ENCODE peak calls at places on chromosomes 3 and 15, in five cellular contexts. X, W, F, Z and Y are unnamed samples.
A peak's percentile ranks its signal among the peaks of the same experiment; 100 is the strongest.

GRCh38 chr3:59658236-59658635 is 608.4 kb upstream of the CFAP20DC start:
- DNase-seq in X (no peak), Z (no peak), W (no peak), F (no peak), Y (no peak)

GRCh38 chr3:71226565-71227281 is 356.8 kb downstream of the FOXP1 start:
- DNase-seq in F (no peak), W (no peak), X (no peak), Z (no peak), Y (no peak)

GRCh38 chr3:59726279-59726678 is 676.5 kb upstream of the CFAP20DC start:
- DNase-seq in X (no peak), W (no peak), F (no peak), Z (no peak), Y (no peak)

GRCh38 chr15:89998141-89998661 is 2.9 kb upstream of the ZNF710 start:
- DNase-seq in Z (no peak), W (no peak), X (no peak), F (peak; percentile 46), Y (peak; percentile 60)

GRCh38 chr3:12394516-12395271 is 89.6 kb upstream of the TSEN2 start:
- DNase-seq in W (no peak), X (no peak), Z (no peak), F (no peak), Y (no peak)

GRCh38 chr15:71110800-71111565 is 4.3 kb upstream of the THSD4 start:
- DNase-seq in W (peak; percentile 29), X (no peak), F (no peak), Z (no peak), Y (no peak)

GRCh38 chr15:76340198-76340801 is 3.7 kb downstream of the ISL2 start:
- DNase-seq in Z (peak; percentile 23), W (no peak), F (peak; percentile 67), X (peak; percentile 80), Y (no peak)

GRCh38 chr15:70236306-70237103 is 138.8 kb upstream of the TLE3 start:
- DNase-seq in Z (no peak), W (peak; percentile 43), F (no peak), X (no peak), Y (peak; percentile 80)

GRCh38 chr3:124599779-124600693 is 130.2 kb upstream of the UMPS start:
- DNase-seq in W (no peak), X (no peak), F (peak; percentile 15), Z (peak; percentile 33), Y (no peak)

GRCh38 chr3:194130807-194131589 is 5.0 kb upstream of the HES1 start:
- DNase-seq in Z (peak; percentile 98), W (peak; percentile 43), F (no peak), X (peak; percentile 77), Y (no peak)

GRCh38 chr3:124391774-124392173 is 338.5 kb upstream of the UMPS start:
- DNase-seq in W (no peak), Z (no peak), X (no peak), F (no peak), Y (no peak)

GRCh38 chr15:91890614-91891013 is 37.1 kb downstream of the SLCO3A1 start:
- DNase-seq in X (no peak), W (no peak), F (no peak), Z (no peak), Y (no peak)

GRCh38 chr3:33706056-33706455 is 12.0 kb downstream of the CLASP2 start:
- DNase-seq in W (no peak), Z (no peak), F (no peak), X (no peak), Y (no peak)

GRCh38 chr3:118480101-118480860 is 554.4 kb downstream of the IGSF11 start:
- DNase-seq in X (no peak), W (no peak), Z (peak; percentile 34), F (no peak), Y (no peak)

GRCh38 chr3:12948371-12948770 is 107.0 kb upstream of the RPL32 start:
- DNase-seq in F (no peak), W (no peak), X (no peak), Z (no peak), Y (peak; percentile 25)

GRCh38 chr3:55569033-55569518 is 82.0 kb upstream of the WNT5A start:
- DNase-seq in W (no peak), Z (no peak), X (no peak), F (no peak), Y (no peak)

GRCh38 chr3:145698252-145698651 is 462.7 kb downstream of the PLOD2 start:
- DNase-seq in Z (no peak), W (peak; percentile 22), F (peak; percentile 34), X (no peak), Y (peak; percentile 25)

GRCh38 chr15:68272797-68273271 is 4.7 kb upstream of the FEM1B start:
- DNase-seq in F (peak; percentile 41), Z (no peak), W (peak; percentile 50), X (no peak), Y (peak; percentile 46)

GRCh38 chr15:96293446-96293845 is 37.1 kb upstream of the NR2F2 start:
- DNase-seq in Z (no peak), X (no peak), W (no peak), F (no peak), Y (no peak)

GRCh38 chr3:157333551-157333991 is 103.1 kb upstream of the PTX3 start:
- DNase-seq in Z (no peak), X (no peak), W (no peak), F (no peak), Y (peak; percentile 58)

GRCh38 chr15:58608711-58609110 is 140.8 kb downstream of the ADAM10 start:
- DNase-seq in W (no peak), X (no peak), Z (no peak), F (no peak), Y (peak; percentile 39)

GRCh38 chr3:149019581-149019980 is 28.2 kb downstream of the GYG1 start:
- DNase-seq in X (no peak), Z (no peak), F (no peak), W (no peak), Y (no peak)

GRCh38 chr3:42101048-42101447 is 9.9 kb downstream of the TRAK1 start:
- DNase-seq in W (peak; percentile 76), F (peak; percentile 28), Z (no peak), X (no peak), Y (peak; percentile 81)

GRCh38 chr15:92011611-92012367 is 158.3 kb downstream of the SLCO3A1 start:
- DNase-seq in X (no peak), Z (no peak), W (no peak), F (no peak), Y (no peak)

DNA sequence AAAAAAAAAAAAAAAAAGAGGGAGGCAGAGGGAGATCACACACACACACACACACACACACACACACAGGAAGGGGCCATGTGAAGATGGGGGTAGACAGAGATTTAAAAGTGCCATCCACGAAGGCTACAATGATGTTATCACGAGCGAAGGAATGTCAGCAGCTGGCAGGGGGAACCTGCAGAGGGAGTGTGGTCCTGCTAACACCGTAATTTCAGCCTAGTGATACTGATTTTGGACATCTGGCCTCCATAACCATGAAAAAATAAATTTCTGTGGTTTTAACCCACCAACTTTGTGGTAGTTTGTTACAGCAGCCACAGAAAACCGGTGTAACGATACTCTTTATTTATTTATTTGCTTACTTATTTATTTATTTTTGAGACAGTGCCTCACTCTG is 76.0 kb downstream of the TMCO5A start:
- DNase-seq in Z (no peak), X (no peak), F (no peak), W (no peak), Y (peak; percentile 31)
- TF ChIP-seq CTCF in Z (no peak), X (no peak), F (no peak), W (no peak), Y (peak; percentile 32)

GRCh38 chr3:66495633-66496032 is 5.2 kb downstream of the LRIG1 start:
- DNase-seq in X (no peak), Z (peak; percentile 62), W (no peak), F (no peak), Y (no peak)
- H3K4me3 ChIP-seq in X (peak overlapping the region; percentile 100), Z (peak overlapping the region; percentile 52), W (no peak overlapping the region), F (no peak overlapping the region), Y (no peak overlapping the region)

GRCh38 chr15:28920781-28921331 is 35.1 kb downstream of the APBA2 start:
- DNase-seq in X (peak; percentile 5), F (no peak), W (no peak), Z (peak; percentile 20), Y (no peak)

GRCh38 chr15:28921336-28921735 is 35.6 kb downstream of the APBA2 start:
- DNase-seq in Z (peak; percentile 56), W (no peak), F (no peak), X (no peak), Y (no peak)

GRCh38 chr15:28923726-28924280 is 38.0 kb downstream of the APBA2 start:
- DNase-seq in W (no peak), F (no peak), X (no peak), Z (peak; percentile 93), Y (no peak)

GRCh38 chr15:28922712-28923012 is 36.9 kb downstream of the APBA2 start:
- DNase-seq in Z (no peak), F (no peak), W (no peak), X (no peak), Y (no peak)

DNA sequence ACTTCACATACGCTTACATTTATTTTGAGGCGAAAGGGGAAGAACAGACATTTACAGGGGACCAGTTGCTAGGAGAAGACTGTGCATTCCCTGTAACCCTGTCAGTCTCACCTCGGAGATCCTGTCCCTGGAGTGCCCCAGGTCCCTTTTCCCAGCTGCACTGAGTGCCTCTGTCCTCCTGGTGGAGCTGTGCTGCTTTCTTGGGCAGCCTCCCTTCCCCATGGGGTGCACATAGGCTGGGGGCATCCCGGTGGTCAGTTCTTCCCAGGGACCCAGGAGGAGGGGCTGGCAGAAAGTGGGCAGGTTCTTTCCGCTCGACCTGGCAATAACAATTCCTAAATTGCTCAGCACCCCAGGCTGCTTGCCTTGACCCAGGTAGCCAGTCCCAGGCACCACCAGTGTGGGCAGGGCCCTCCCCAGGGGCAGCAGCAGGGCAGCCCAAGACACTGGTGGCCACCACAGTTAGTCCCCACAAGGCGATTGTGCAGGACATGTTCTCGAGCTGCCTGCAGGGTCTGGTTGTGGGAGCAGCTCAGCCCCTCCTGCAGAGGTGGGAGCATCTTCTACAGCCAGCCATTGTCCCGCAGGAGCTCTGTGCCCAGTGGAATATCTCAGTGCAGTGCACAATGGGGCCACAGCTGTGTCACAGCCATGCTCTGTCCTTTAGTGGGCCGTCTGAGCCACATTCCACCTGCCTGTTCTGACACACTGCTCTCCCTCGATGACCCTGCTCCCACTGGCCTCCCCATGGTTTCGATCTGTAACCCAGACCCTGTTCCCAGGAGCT is 36.3 kb downstream of the APBA2 start:
- DNase-seq in Z (no peak), X (no peak), W (no peak), F (no peak), Y (no peak)
- TF ChIP-seq CTCF in Z (peak; percentile 10), X (no peak), W (no peak), F (no peak), Y (peak; percentile 59)

GRCh38 chr3:46629571-46630517 is 17.5 kb downstream of the FAM240A start:
- DNase-seq in Z (peak; percentile 81), W (peak; percentile 75), X (peak; percentile 94), F (peak; percentile 86), Y (peak; percentile 78)
- H3K4me3 ChIP-seq in Z (peak overlapping the region; percentile 53), W (peak overlapping the region; percentile 33), X (no peak overlapping the region), F (peak overlapping the region; percentile 16), Y (peak overlapping the region; percentile 45)